ENCODE peak calls at places on chromosomes 3 and 15, in eight cellular contexts. M is psoas muscle, P is AG10803, R is lower lobe of right lung, W is spleen, K is fibroblast of lung, E is neural crest cell, H is OCI-LY7. Z is an unnamed sample.
A peak's percentile ranks its signal among the peaks of the same experiment; 100 is the strongest.

GRCh38 chr3:159260049-159260662 is 458.3 kb downstream of the MFSD1 start:
- DNase-seq in M (no peak), P (peak; percentile 88), R (no peak), W (no peak), K (peak; percentile 73), E (peak; percentile 48), H (peak; percentile 63), Z (peak; percentile 41)

GRCh38 chr3:108125550-108126071 is 34.8 kb upstream of the CD47 start:
- DNase-seq in M (no peak), P (no peak), R (no peak), W (peak; percentile 89), K (no peak), E (no peak), H (peak; percentile 96), Z (no peak)

GRCh38 chr3:79490165-79491028 is 277.4 kb downstream of the ROBO1 start:
- DNase-seq in M (peak; percentile 30), P (peak; percentile 54), R (peak; percentile 52), W (no peak), K (peak; percentile 92), E (no peak), H (no peak), Z (no peak)

GRCh38 chr3:48682786-48683185 is 2.9 kb downstream of the NCKIPSD start:
- DNase-seq in M (no peak), P (no peak), R (no peak), W (no peak), K (no peak), E (no peak), H (no peak), Z (no peak)

GRCh38 chr3:120420855-120421570 is 29.8 kb downstream of the FSTL1 start:
- DNase-seq in M (no peak), P (peak; percentile 65), R (no peak), W (no peak), K (peak; percentile 76), E (no peak), H (no peak), Z (no peak)

GRCh38 chr3:12553921-12554391 is 2.9 kb upstream of the MKRN2 start:
- DNase-seq in M (peak; percentile 24), P (peak; percentile 47), R (peak; percentile 49), W (peak; percentile 80), K (peak; percentile 37), E (no peak), H (peak; percentile 51), Z (no peak)

GRCh38 chr3:31369637-31370036 is 163.1 kb upstream of the STT3B start:
- DNase-seq in M (no peak), P (peak; percentile 68), R (no peak), W (no peak), K (peak; percentile 25), E (no peak), H (no peak), Z (no peak)

GRCh38 chr15:98889930-98890695 is 117.5 kb downstream of the PGPEP1L start:
- DNase-seq in M (no peak), P (peak; percentile 95), R (no peak), W (no peak), K (peak; percentile 75), E (no peak), H (no peak), Z (no peak)

GRCh38 chr3:61053781-61054496 is 197.3 kb downstream of the FHIT start:
- DNase-seq in M (no peak), P (no peak), R (no peak), W (no peak), K (no peak), E (no peak), H (no peak), Z (no peak)

GRCh38 chr3:126351086-126351770 is 6.0 kb downstream of the KLF15 start:
- DNase-seq in M (peak; percentile 14), P (no peak), R (peak; percentile 30), W (peak; percentile 60), K (no peak), E (no peak), H (no peak), Z (no peak)

GRCh38 chr3:23567917-23568316 is 237.8 kb upstream of the UBE2E1 start:
- DNase-seq in M (no peak), P (peak; percentile 88), R (no peak), W (no peak), K (peak; percentile 84), E (no peak), H (no peak), Z (no peak)

GRCh38 chr3:118990818-118991560 is 43.7 kb downstream of the IGSF11 start:
- DNase-seq in M (no peak), P (no peak), R (no peak), W (no peak), K (no peak), E (no peak), H (no peak), Z (no peak)

GRCh38 chr3:135304378-135304777 is 509.3 kb downstream of the EPHB1 start:
- DNase-seq in M (no peak), P (peak; percentile 3), R (no peak), W (no peak), K (no peak), E (no peak), H (no peak), Z (no peak)

DNA sequence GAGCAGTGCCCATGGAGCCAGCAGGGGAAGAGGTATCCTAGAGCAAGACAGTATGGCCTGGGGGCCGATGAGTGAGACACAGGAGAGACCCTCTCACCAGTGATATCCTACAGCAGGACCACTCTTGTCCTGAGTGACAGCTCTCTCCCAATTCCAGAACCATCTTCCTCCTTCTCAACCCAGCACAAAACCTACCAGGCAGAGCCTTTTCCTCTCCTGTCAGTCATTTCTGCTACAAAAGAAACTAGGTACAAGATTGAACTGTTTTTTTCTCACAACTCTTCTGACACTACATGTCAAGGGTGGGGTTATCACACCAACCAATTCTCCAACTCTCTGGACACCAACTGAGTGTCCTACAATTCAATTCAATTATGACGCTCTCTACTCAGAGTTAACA is 506.6 kb downstream of the EPHB1 start:
- DNase-seq in M (no peak), P (no peak), R (no peak), W (no peak), K (no peak), E (no peak), H (no peak), Z (no peak)
- TF ChIP-seq CTCF in M (no peak), P (no peak), R (no peak), W (no peak), K (no peak), E (no peak), H (no peak), Z (no peak)

DNA sequence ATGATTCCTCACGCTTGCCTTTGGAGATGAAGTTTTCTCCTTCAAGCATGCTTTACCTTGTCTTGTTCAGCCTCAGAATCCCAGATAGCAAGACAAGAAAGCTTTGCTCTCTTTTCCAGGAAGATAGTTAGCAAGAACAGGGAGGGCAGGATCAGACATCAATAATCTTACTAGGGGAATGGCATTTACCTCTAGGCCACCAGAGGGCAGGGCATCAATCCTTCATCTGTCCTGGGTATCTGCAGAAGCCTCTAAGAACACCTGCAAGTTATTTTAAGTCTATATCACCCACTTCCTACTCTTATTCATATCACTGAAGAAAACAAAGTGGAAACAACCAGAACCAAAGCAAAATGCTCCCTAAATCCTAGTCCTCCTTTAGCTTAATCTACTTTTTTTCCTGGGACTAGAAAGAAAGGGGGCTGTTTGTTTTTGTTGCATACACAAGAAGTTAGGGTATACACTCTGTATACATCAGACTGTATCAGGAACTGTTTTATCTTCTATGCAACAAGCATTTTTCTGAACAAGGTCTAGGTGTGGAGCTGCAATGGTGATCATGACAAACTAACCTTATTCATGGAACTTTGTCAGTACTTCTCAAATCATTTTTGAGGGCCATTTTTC is 862.5 kb downstream of the CADM2 start:
- DNase-seq in M (no peak), P (no peak), R (no peak), W (no peak), K (peak; percentile 21), E (peak; percentile 31), H (peak; percentile 49), Z (peak; percentile 1)
- TF ChIP-seq CTCF in M (no peak), P (no peak), R (peak; percentile 32), W (no peak), K (peak; percentile 53), E (peak; percentile 74), H (peak; percentile 83), Z (peak; percentile 43)

GRCh38 chr3:40690696-40691597 is 166.2 kb downstream of the ZNF621 start:
- DNase-seq in M (peak; percentile 81), P (no peak), R (peak; percentile 75), W (no peak), K (no peak), E (no peak), H (no peak), Z (no peak)

GRCh38 chr3:40695848-40696247 is 171.1 kb downstream of the ZNF621 start:
- DNase-seq in M (no peak), P (no peak), R (no peak), W (no peak), K (no peak), E (no peak), H (no peak), Z (no peak)

GRCh38 chr3:40691598-40691905 is 166.8 kb downstream of the ZNF621 start:
- DNase-seq in M (no peak), P (peak; percentile 1), R (no peak), W (no peak), K (no peak), E (no peak), H (no peak), Z (no peak)
- TF ChIP-seq CTCF in M (no peak), P (no peak), R (no peak), W (no peak), K (no peak), E (no peak), H (no peak), Z (no peak)

GRCh38 chr3:98041350-98041749 is 6.2 kb upstream of the GABRR3 start:
- DNase-seq in M (no peak), P (no peak), R (no peak), W (no peak), K (no peak), E (no peak), H (no peak), Z (no peak)

GRCh38 chr3:98038241-98038640 is 3.1 kb upstream of the GABRR3 start:
- DNase-seq in M (no peak), P (peak; percentile 5), R (no peak), W (no peak), K (peak; percentile 19), E (no peak), H (no peak), Z (no peak)

GRCh38 chr3:98035208-98035607 is at the start of gene GABRR3:
- DNase-seq in M (no peak), P (no peak), R (no peak), W (no peak), K (no peak), E (no peak), H (no peak), Z (no peak)

GRCh38 chr3:98038876-98039275 is 3.8 kb upstream of the GABRR3 start:
- DNase-seq in M (no peak), P (no peak), R (no peak), W (no peak), K (no peak), E (no peak), H (no peak), Z (no peak)

DNA sequence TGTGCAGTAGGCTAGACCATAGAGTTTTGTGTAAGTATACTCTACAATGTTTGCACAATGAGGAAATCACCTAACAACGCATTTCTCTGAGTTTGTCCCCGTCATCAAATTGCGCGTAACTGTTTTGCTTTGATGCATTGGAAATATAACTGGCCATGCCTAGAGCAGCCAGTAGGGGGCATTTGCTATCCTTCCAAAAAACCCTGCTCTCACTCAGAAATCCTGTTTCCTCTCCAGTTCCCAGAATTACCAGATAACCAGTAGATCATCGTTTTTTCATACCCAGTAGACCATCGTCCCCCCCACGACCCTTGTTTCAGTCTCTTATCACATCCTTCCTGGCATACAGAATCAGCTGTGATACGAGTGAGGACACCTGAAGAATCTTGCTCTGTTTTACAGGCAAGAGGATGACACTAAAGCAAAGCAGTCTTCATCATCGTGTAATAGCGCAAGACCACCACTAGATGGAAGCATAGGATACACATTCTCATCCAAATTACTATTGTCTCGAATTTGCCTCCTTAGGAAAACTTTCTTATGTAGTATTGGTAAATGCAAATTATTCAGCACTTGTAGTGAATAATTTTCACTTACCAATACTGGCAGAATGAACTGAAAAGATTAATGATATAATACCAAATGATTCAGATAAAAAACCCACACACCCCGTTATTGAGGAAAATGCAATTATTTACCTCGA is 4.4 kb upstream of the GABRR3 start:
- DNase-seq in M (peak; percentile 28), P (peak; percentile 81), R (no peak), W (no peak), K (peak; percentile 91), E (peak; percentile 69), H (peak; percentile 81), Z (peak; percentile 42)
- TF ChIP-seq CTCF in M (peak; percentile 79), P (peak; percentile 72), R (peak; percentile 84), W (peak; percentile 90), K (peak; percentile 85), E (peak; percentile 95), H (peak; percentile 98), Z (peak; percentile 84)

Z was measured in GM13976.